ENCODE peak calls at places on chromosomes 3 and 15, in six cellular contexts. U is stimulated activated CD4-positive, alpha-beta T cell treated with anti-CD3 and anti-CD28 coated beads, Interleukin-15, amount 100 ng/mL, for 24 hours; O is tibial artery; M is HTR-8/SVneo; I is posterior vena cava; J is HCT116. G is an unnamed sample.

GRCh38 chr15:28936481-28936881 is 50.7 kb downstream of the APBA2 start:
- DNase-seq in I (peak), J (no peak), O (peak), M (no peak), U (peak), G (no peak)

GRCh38 chr3:143266512-143266911 is 146.9 kb downstream of the CHST2 start:
- DNase-seq in O (no peak), I (no peak), M (no peak), J (no peak), U (no peak), G (no peak)

GRCh38 chr3:182238141-182238540 is 526.4 kb downstream of the SOX2 start:
- DNase-seq in I (no peak), O (no peak), U (no peak), J (no peak), M (no peak), G (no peak)

GRCh38 chr3:108218811-108219210 is 3.4 kb downstream of the IFT57 start:
- DNase-seq in M (no peak), O (no peak), U (no peak), I (no peak), J (no peak), G (no peak)

GRCh38 chr3:149435936-149436885 is 38.3 kb upstream of the TM4SF4 start:
- DNase-seq in J (no peak), M (no peak), O (no peak), I (no peak), U (no peak), G (no peak)

GRCh38 chr3:46903341-46904302 is 26.1 kb downstream of the PTH1R start:
- DNase-seq in M (peak), I (peak), U (no peak), J (no peak), O (peak), G (no peak)

GRCh38 chr15:83733206-83733605 is 79.3 kb downstream of the ADAMTSL3 start:
- DNase-seq in J (peak), U (no peak), O (no peak), M (no peak), I (no peak), G (no peak)

GRCh38 chr15:73183071-73183470 is 130.8 kb downstream of the NEO1 start:
- DNase-seq in J (no peak), M (no peak), U (no peak), I (no peak), O (no peak), G (no peak)

GRCh38 chr15:25416693-25417092 is 22.1 kb downstream of the UBE3A start:
- DNase-seq in J (no peak), I (no peak), M (no peak), U (no peak), O (no peak), G (no peak)

GRCh38 chr15:100712226-100712625 is 109.8 kb downstream of the ASB7 start:
- DNase-seq in J (no peak), O (no peak), U (no peak), M (no peak), I (peak), G (no peak)

GRCh38 chr3:37032961-37033360 is 39.6 kb downstream of the MLH1 start:
- DNase-seq in I (no peak), O (peak), U (no peak), J (no peak), M (no peak), G (peak)

GRCh38 chr3:9409981-9410849 is 12.8 kb downstream of the SETD5 start:
- DNase-seq in O (no peak), I (no peak), J (no peak), M (no peak), U (no peak), G (no peak)

GRCh38 chr3:197308591-197308990 is 10.2 kb upstream of the DLG1 start:
- DNase-seq in I (no peak), O (no peak), M (no peak), U (no peak), J (no peak), G (no peak)

G was measured in occipital lobe.